ENCODE peak calls at places on chromosome X, in four cellular contexts. One of them, this sample, is unnamed.
A peak's percentile ranks its signal among the peaks of the same experiment; 100 is the strongest.

GRCh38 chrX:57929373-57929772 is 19.1 kb upstream of the ZXDA start:
- DNase-seq in tibial nerve: no peak
- DNase-seq in H1: no peak
- DNase-seq in transverse colon: no peak
- DNase-seq in this sample: no peak

GRCh38 chrX:40806511-40807220 is 71.3 kb upstream of the MED14 start:
- DNase-seq in tibial nerve: no peak
- DNase-seq in H1: no peak
- DNase-seq in transverse colon: no peak
- DNase-seq in this sample: no peak

GRCh38 chrX:133544105-133544504 is 128.8 kb upstream of the GPC4 start:
- DNase-seq in tibial nerve: no peak
- DNase-seq in H1: no peak
- DNase-seq in transverse colon: no peak
- DNase-seq in this sample: no peak

GRCh38 chrX:6890862-6891261 is 256.6 kb upstream of the STS start:
- DNase-seq in tibial nerve: no peak
- DNase-seq in H1: no peak
- DNase-seq in transverse colon: no peak
- DNase-seq in this sample: no peak

GRCh38 chrX:22748093-22748999 is 251.4 kb upstream of the DDX53 start:
- DNase-seq in tibial nerve: no peak
- DNase-seq in H1: peak; percentile 9
- DNase-seq in transverse colon: peak; percentile 35
- DNase-seq in this sample: no peak

GRCh38 chrX:39716401-39716800 is 381.4 kb downstream of the BCOR start:
- DNase-seq in tibial nerve: no peak
- DNase-seq in H1: no peak
- DNase-seq in transverse colon: no peak
- DNase-seq in this sample: no peak

GRCh38 chrX:97529801-97530200 is 646.1 kb downstream of the RPA4 start:
- DNase-seq in tibial nerve: no peak
- DNase-seq in H1: no peak
- DNase-seq in transverse colon: no peak
- DNase-seq in this sample: no peak

GRCh38 chrX:74383611-74384010 is 37.7 kb upstream of the SLC16A2 start:
- DNase-seq in tibial nerve: no peak
- DNase-seq in H1: no peak
- DNase-seq in transverse colon: peak; percentile 11
- DNase-seq in this sample: no peak

GRCh38 chrX:131741103-131741581 is 197.3 kb downstream of the OR13H1 start:
- DNase-seq in tibial nerve: no peak
- DNase-seq in H1: no peak
- DNase-seq in transverse colon: peak; percentile 91
- DNase-seq in this sample: no peak

GRCh38 chrX:131262738-131263679 is 26.1 kb downstream of the IGSF1 start:
- DNase-seq in tibial nerve: no peak
- DNase-seq in H1: no peak
- DNase-seq in transverse colon: peak; percentile 15
- DNase-seq in this sample: no peak

GRCh38 chrX:20609916-20610415 is 343.3 kb upstream of the RPS6KA3 start:
- DNase-seq in tibial nerve: no peak
- DNase-seq in H1: no peak
- DNase-seq in transverse colon: no peak
- DNase-seq in this sample: no peak

GRCh38 chrX:154136627-154137161 is 7.3 kb upstream of the OPN1LW start:
- DNase-seq in tibial nerve: peak; percentile 15
- DNase-seq in H1: peak; percentile 33
- DNase-seq in transverse colon: peak; percentile 74
- DNase-seq in this sample: no peak

GRCh38 chrX:77785746-77786548 is at the start of gene ATRX:
- DNase-seq in tibial nerve: peak; percentile 26
- DNase-seq in H1: peak; percentile 23
- DNase-seq in transverse colon: peak; percentile 74
- DNase-seq in this sample: no peak

GRCh38 chrX:22024577-22024976 is 7.5 kb upstream of the PHEX start:
- DNase-seq in tibial nerve: no peak
- DNase-seq in H1: no peak
- DNase-seq in transverse colon: no peak
- DNase-seq in this sample: no peak

GRCh38 chrX:41384041-41384705 is 50.2 kb downstream of the DDX3X start:
- DNase-seq in tibial nerve: peak; percentile 13
- DNase-seq in H1: no peak
- DNase-seq in transverse colon: peak; percentile 79
- DNase-seq in this sample: no peak

GRCh38 chrX:85627363-85627762 is 247.9 kb upstream of the POF1B start:
- DNase-seq in tibial nerve: no peak
- DNase-seq in H1: no peak
- DNase-seq in transverse colon: no peak
- DNase-seq in this sample: no peak

GRCh38 chrX:19440713-19441112 is 74.6 kb downstream of the MAP3K15 start:
- DNase-seq in tibial nerve: no peak
- DNase-seq in H1: no peak
- DNase-seq in transverse colon: no peak
- DNase-seq in this sample: no peak

GRCh38 chrX:154317391-154318000 is 21.9 kb downstream of the TKTL1 start:
- DNase-seq in tibial nerve: no peak
- DNase-seq in H1: no peak
- DNase-seq in transverse colon: no peak
- DNase-seq in this sample: no peak

GRCh38 chrX:115452256-115452655 is 108.7 kb upstream of the PLS3 start:
- DNase-seq in tibial nerve: no peak
- DNase-seq in H1: no peak
- DNase-seq in transverse colon: no peak
- DNase-seq in this sample: no peak

DNA sequence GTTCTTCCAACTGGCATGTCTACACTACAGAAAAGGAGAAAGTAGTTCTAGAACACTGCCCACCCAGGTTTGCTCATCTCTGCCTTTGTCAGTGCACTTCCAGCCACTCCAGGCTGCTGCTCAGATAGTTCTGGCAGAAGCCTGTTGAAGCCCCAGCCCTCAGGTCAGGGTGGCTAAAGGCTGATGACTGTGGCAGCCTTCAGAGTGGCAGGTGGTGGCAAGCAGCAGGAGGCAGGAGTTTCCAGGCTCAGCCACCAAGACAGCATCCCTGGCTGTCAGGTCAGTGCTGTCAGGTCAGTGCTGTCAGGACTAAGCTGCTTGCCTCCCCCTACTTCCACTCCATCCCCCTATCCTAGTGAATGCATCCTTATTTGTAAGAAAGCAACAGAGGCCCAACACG is 100.4 kb downstream of the MAMLD1 start:
- DNase-seq in tibial nerve: no peak
- DNase-seq in H1: no peak
- DNase-seq in transverse colon: no peak
- DNase-seq in this sample: no peak
- TF ChIP-seq CTCF in tibial nerve: no peak
- TF ChIP-seq CTCF in H1: no peak
- TF ChIP-seq CTCF in transverse colon: no peak
- TF ChIP-seq CTCF in this sample: no peak

GRCh38 chrX:13029341-13029740 is 15.1 kb downstream of the FAM9C start:
- DNase-seq in tibial nerve: peak; percentile 32
- DNase-seq in H1: no peak
- DNase-seq in transverse colon: peak; percentile 53
- DNase-seq in this sample: no peak
- H3K4me3 ChIP-seq in tibial nerve: no peak overlapping the region
- H3K4me3 ChIP-seq in H1: no peak overlapping the region
- H3K4me3 ChIP-seq in transverse colon: no peak overlapping the region
- H3K4me3 ChIP-seq in this sample: no peak overlapping the region

GRCh38 chrX:134776844-134777370 is 118.6 kb upstream of the PLAC1 start:
- DNase-seq in tibial nerve: no peak
- DNase-seq in H1: no peak
- DNase-seq in transverse colon: no peak
- DNase-seq in this sample: no peak
- H3K27me3 ChIP-seq in tibial nerve: no peaks in the 10 kb centered on the region
- H3K27me3 ChIP-seq in H1: no peaks in the 10 kb centered on the region
- H3K27me3 ChIP-seq in transverse colon: no peaks in the 10 kb centered on the region
- H3K27me3 ChIP-seq in this sample: no peaks in the 10 kb centered on the region

GRCh38 chrX:66815227-66815626 is 176.3 kb upstream of the EDA2R start:
- DNase-seq in tibial nerve: no peak
- DNase-seq in H1: no peak
- DNase-seq in transverse colon: no peak
- DNase-seq in this sample: no peak
- TF ChIP-seq CTCF in tibial nerve: no peak
- TF ChIP-seq CTCF in H1: no peak
- TF ChIP-seq CTCF in transverse colon: no peak
- TF ChIP-seq CTCF in this sample: no peak